ENCODE peak calls at places on chromosomes 12 and 14, in nine cellular contexts. R is neural crest cell; C is type B pancreatic cell; E is uterus; H is omental fat pad; Z is lower lobe of right lung; W is cardiac fibroblast; I is CD4-positive, alpha-beta T cell; L is RWPE1. M is an unnamed sample.

GRCh38 chr12:63966603-63966975 is 122.1 kb downstream of the SRGAP1 start:
- DNase-seq in C (no peak), L (no peak), Z (no peak), H (no peak), I (no peak), R (no peak), E (no peak), W (no peak), M (no peak)

GRCh38 chr12:69897744-69898143 is 72.7 kb downstream of the MYRFL start:
- DNase-seq in I (no peak), C (no peak), L (peak), W (peak), R (no peak), H (no peak), Z (no peak), E (no peak), M (no peak)

GRCh38 chr14:35499180-35499579 is 34.8 kb upstream of the INSM2 start:
- DNase-seq in Z (no peak), E (no peak), W (no peak), L (no peak), H (no peak), C (no peak), I (no peak), R (no peak), M (no peak)

GRCh38 chr14:64845878-64846277 is 33.8 kb downstream of the SPTB start:
- DNase-seq in W (peak), H (no peak), C (no peak), E (no peak), I (no peak), Z (no peak), R (no peak), L (no peak), M (no peak)

GRCh38 chr14:95533391-95533821 is 1.4 kb upstream of the GLRX5 start:
- DNase-seq in W (peak), R (no peak), Z (no peak), I (no peak), C (no peak), H (no peak), E (no peak), L (no peak), M (no peak)

GRCh38 chr14:88831285-88831684 is 6.8 kb downstream of the TTC8 start:
- DNase-seq in C (no peak), E (no peak), Z (no peak), H (no peak), L (peak), I (no peak), W (peak), R (no peak), M (no peak)

GRCh38 chr12:43675048-43675904 is 83.3 kb downstream of the PUS7L start:
- DNase-seq in L (no peak), W (no peak), R (no peak), C (no peak), H (no peak), E (no peak), Z (peak), I (no peak), M (no peak)

GRCh38 chr12:121789800-121790748 is 3.4 kb downstream of the RHOF start:
- DNase-seq in H (no peak), W (no peak), Z (peak), R (no peak), C (no peak), I (peak), E (no peak), L (no peak), M (no peak)

GRCh38 chr12:105110851-105111250 is 3.3 kb downstream of the WASHC4 start:
- DNase-seq in W (no peak), Z (no peak), L (no peak), E (no peak), H (no peak), R (no peak), I (no peak), C (no peak), M (no peak)

GRCh38 chr14:32072701-32073100 is 4.4 kb upstream of the ARHGAP5 start:
- DNase-seq in C (no peak), E (no peak), Z (no peak), R (no peak), W (no peak), H (no peak), L (no peak), I (no peak), M (no peak)

GRCh38 chr12:84632556-84632955 is 280.0 kb downstream of the SLC6A15 start:
- DNase-seq in W (no peak), H (no peak), R (no peak), L (no peak), C (no peak), I (no peak), Z (no peak), E (no peak), M (no peak)

GRCh38 chr14:101482066-101482465 is 79.2 kb upstream of the DIO3 start:
- DNase-seq in W (no peak), Z (no peak), L (no peak), H (no peak), R (no peak), E (no peak), C (no peak), I (no peak), M (peak)

GRCh38 chr12:121875582-121875981 is 13.0 kb upstream of the PSMD9 start:
- DNase-seq in C (no peak), E (no peak), I (no peak), H (no peak), Z (no peak), L (no peak), R (no peak), W (no peak), M (no peak)

GRCh38 chr12:79841248-79841877 is 93.5 kb downstream of the PPP1R12A start:
- DNase-seq in E (no peak), H (no peak), R (no peak), Z (no peak), L (no peak), C (no peak), W (peak), I (no peak), M (no peak)

GRCh38 chr12:79842630-79843029 is 92.3 kb downstream of the PPP1R12A start:
- DNase-seq in H (no peak), E (no peak), L (no peak), R (no peak), W (no peak), C (no peak), Z (no peak), I (no peak), M (no peak)

GRCh38 chr12:79847417-79847816 is 87.5 kb downstream of the PPP1R12A start:
- DNase-seq in H (no peak), R (no peak), C (no peak), Z (no peak), W (no peak), I (no peak), E (no peak), L (no peak), M (no peak)

GRCh38 chr12:79841878-79842265 is 93.0 kb downstream of the PPP1R12A start:
- DNase-seq in W (no peak), R (no peak), I (no peak), C (no peak), E (no peak), H (no peak), L (no peak), Z (no peak), M (no peak)

GRCh38 chr12:79844693-79845092 is 90.2 kb downstream of the PPP1R12A start:
- DNase-seq in C (no peak), I (no peak), E (no peak), L (peak), W (peak), H (no peak), R (no peak), Z (no peak), M (no peak)
- TF ChIP-seq CTCF in C (no peak), I (no peak), E (no peak), L (no peak), W (no peak), H (no peak), R (no peak), Z (no peak), M (no peak)

DNA sequence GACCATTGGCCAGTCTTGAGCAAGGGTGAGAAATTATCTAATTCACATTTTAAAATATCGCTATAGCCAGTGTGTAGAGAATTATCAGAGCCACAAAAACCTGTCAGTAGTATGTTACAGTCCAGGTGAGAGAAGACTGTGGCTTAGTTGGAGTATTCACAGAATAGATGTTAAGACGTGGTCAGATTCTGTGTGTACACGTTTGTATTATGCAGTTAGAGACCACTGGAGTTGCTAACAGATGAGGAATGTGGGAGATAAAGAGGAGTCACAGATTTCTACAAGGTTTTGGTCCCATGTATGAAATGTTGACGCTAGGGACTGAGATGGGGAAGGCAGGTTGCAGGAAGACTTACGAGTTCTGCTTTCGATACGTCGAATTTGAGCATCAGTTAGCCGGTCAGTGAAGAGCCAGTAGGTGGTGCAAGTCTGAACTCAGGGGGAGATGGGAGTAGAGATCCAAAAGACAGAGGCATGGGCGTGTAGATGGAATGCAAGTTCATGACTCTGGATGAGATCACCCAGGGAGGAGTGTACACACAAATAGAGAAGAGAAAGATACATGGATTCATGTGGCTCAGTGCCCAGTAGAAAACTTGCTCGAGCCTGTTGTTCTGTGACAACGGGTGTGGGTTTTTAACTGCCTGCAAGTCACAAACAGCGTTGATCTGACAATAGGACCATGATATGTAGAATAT is 114.8 kb upstream of the FLRT2 start:
- DNase-seq in C (no peak), I (no peak), W (peak), H (no peak), Z (no peak), E (peak), R (no peak), L (peak), M (peak)
- TF ChIP-seq CTCF in C (no peak), I (no peak), W (peak), H (no peak), Z (peak), E (peak), R (no peak), L (peak), M (no peak)

DNA sequence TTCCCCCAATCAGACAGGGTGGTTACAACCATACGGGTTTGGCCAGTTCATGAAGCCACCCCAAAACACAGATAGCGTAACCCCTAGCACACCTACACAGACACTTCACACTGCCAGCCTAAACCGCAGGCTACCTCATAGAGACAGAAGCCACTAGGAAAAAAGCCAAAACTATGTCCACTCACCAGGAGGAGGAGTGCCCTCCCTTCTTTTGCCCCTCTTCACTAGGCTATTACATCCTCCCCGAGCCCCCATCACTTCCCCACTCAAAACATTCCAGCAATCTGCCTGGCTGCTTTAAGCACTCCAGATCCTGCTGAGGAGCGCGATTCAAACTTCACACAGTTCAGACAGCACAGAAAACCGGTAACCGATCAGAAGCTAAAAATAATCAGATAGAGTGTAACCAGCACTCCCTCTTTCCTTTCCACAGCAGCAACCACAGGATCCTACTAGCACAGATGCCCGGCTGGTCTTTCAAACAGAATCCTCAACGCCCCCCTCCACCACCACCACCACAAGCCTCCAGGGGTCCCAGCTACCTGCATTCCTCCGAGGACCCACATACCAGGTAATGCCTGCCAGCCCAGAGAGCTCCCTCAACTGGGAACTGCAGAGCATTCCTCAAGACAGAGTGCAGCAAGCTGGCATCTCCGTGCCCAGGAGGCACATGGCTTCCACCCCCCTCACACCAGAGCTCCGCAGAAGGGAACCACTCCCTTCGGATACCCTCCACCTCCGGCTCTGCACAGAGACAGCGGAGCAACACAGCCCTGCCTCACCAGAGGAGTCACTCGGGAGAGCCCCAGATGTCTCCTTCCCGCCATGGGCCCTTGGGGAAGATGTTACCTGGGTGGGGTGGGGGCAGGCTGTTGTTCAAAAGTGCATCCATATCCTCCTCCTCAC is 1.5 kb downstream of the CHD4 start:
- DNase-seq in R (no peak), L (peak), I (peak), W (peak), C (no peak), H (no peak), Z (no peak), E (no peak), M (no peak)
- TF ChIP-seq CTCF in R (peak), L (no peak), I (no peak), W (no peak), C (no peak), H (no peak), Z (no peak), E (no peak), M (no peak)

DNA sequence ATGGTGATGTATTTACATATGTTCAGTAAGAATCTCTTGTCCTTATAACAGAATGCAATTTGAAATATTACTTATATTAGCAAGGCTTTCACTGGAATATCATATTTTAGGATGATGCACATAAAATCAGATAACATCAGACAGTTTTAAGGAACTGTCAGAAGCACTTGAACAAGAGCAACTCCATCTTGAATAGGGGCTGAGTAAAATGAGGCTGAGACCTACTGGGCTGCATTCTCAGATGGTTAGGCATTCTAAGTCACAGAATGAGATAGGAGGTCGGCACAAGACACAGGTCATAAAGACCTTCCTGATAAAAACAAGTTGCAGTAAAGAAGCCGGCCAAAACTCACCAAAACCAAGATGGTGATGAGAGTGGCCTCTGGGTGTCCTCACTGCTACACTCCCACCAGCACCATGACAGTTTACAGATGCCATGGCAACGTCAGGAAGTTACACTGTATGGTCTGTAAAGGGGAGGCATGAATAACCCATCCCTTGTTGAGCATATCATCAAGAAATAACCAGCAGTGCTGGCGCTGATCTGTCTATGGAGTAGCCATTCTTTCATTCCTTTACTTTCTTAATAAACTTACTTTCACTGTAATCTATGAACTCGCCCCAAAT is 27.6 kb upstream of the ETV6 start:
- DNase-seq in I (no peak), R (no peak), E (no peak), Z (no peak), W (peak), H (no peak), L (no peak), C (no peak), M (no peak)
- TF ChIP-seq CTCF in I (peak), R (no peak), E (no peak), Z (no peak), W (peak), H (no peak), L (no peak), C (peak), M (no peak)

DNA sequence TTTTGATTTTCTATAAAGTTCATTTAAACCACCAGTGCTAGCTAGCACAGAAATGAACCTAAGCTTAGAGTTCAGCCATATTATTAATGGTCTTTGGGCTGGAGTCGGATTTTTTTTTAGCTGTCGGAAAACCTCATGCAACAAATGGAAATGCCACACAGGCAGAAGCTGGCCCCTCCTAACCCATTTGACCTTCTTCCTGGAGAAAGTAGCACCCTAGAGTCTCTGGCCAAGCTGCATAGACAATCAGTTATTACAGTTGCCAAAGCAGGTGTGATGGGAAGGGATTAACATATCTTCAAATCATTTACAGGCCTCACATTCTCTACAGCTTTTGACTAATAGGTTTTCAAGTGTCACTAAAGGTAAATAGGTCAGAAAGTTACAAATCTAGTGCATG is 49.4 kb downstream of the PTPRQ start:
- DNase-seq in C (no peak), H (no peak), I (no peak), W (no peak), R (no peak), Z (no peak), E (no peak), L (no peak), M (no peak)
- TF ChIP-seq CTCF in C (no peak), H (no peak), I (no peak), W (no peak), R (no peak), Z (no peak), E (no peak), L (no peak), M (no peak)

DNA sequence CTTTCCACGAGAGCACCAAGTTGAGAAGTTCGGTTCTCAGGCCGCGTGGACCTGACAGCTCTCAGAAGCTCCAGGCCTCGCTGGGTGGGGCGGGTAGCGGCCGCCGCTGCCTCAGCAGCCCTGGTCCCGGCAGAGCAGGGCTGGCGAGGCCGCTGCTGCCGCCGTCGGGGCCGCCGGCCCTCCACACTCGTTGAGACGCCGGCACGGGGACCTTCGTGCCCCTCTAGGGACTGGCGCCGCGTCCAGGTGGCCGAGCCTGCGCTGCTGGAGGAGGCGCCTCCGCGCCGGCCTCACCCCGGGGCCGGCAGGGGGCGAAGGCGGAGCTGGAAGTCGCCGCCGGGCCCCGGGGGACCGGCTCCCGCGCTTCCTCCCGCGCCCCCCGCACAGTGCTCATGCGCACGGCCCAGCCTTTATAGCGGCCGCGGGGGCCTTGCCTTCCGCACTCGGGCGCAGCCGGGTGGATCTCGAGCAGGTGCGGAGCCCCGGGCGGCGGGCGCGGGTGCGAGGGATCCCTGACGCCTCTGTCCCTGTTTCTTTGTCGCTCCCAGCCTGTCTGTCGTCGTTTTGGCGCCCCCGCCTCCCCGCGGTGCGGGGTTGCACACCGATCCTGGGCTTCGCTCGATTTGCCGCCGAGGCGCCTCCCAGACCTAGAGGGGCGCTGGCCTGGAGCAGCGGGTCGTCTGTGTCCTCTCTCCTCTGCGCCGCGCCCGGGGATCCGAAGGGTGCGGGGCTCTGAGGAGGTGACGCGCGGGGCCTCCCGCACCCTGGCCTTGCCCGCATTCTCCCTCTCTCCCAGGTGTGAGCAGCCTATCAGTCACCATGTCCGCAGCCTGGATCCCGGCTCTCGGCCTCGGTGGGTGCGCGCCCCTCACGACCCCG is at the start of gene COCH:
- DNase-seq in L (no peak), Z (peak), E (no peak), R (peak), C (peak), H (no peak), W (no peak), I (no peak), M (no peak)
- TF ChIP-seq CTCF in L (no peak), Z (peak), E (no peak), R (peak), C (peak), H (no peak), W (no peak), I (peak), M (no peak)

GRCh38 chr12:108301346-108301745 is 37.8 kb downstream of the CMKLR1 start:
- DNase-seq in L (no peak), C (no peak), E (no peak), W (no peak), Z (peak), H (no peak), I (no peak), R (no peak), M (no peak)

GRCh38 chr12:108304633-108305032 is 34.5 kb downstream of the CMKLR1 start:
- DNase-seq in C (no peak), R (no peak), W (no peak), Z (no peak), L (no peak), I (no peak), E (no peak), H (no peak), M (no peak)

GRCh38 chr12:108299980-108300696 is 39.0 kb downstream of the CMKLR1 start:
- DNase-seq in L (no peak), R (no peak), Z (no peak), H (no peak), C (no peak), W (no peak), E (no peak), I (no peak), M (no peak)

GRCh38 chr12:108302034-108302433 is 37.1 kb downstream of the CMKLR1 start:
- DNase-seq in L (no peak), H (no peak), E (no peak), R (no peak), C (no peak), W (no peak), I (no peak), Z (peak), M (no peak)

GRCh38 chr12:108302471-108303311 is 36.4 kb downstream of the CMKLR1 start:
- DNase-seq in R (no peak), E (peak), C (no peak), I (no peak), L (peak), Z (peak), H (no peak), W (no peak), M (peak)
- TF ChIP-seq CTCF in R (no peak), E (no peak), C (no peak), I (no peak), L (no peak), Z (peak), H (no peak), W (no peak), M (no peak)

M was measured in lower leg skin.